ENCODE peak calls at places on chromosomes 13 and 19, in six cellular contexts. M, F, L, V, Q and X are unnamed samples.

GRCh38 chr13:44331912-44332840 is 41.4 kb upstream of the SERP2 start:
- DNase-seq in L (peak; percentile 22), Q (peak; percentile 56), F (peak; percentile 79), V (peak; percentile 77), M (peak; percentile 76), X (peak; percentile 91)

GRCh38 chr13:40979232-40979631 is 39.9 kb downstream of the ELF1 start:
- DNase-seq in M (no peak), V (no peak), Q (no peak), L (no peak), F (no peak), X (no peak)

GRCh38 chr19:40596608-40597328 is 4.4 kb upstream of the LTBP4 start:
- DNase-seq in V (peak; percentile 66), Q (peak; percentile 58), L (peak; percentile 63), M (peak; percentile 87), F (no peak), X (no peak)

GRCh38 chr13:99103536-99103935 is 97.1 kb upstream of the UBAC2 start:
- DNase-seq in F (no peak), V (no peak), M (no peak), L (no peak), Q (no peak), X (no peak)

GRCh38 chr19:39422020-39422419 is 9.6 kb downstream of the PLEKHG2 start:
- DNase-seq in V (no peak), Q (no peak), F (no peak), L (no peak), M (no peak), X (no peak)

GRCh38 chr19:47406711-47407416 is 12.5 kb downstream of the MEIS3 start:
- DNase-seq in F (no peak), L (peak; percentile 27), Q (no peak), V (no peak), M (no peak), X (no peak)

GRCh38 chr19:3386447-3387234 is 20.3 kb downstream of the NFIC start:
- DNase-seq in F (no peak), M (peak; percentile 50), V (no peak), L (no peak), Q (no peak), X (no peak)

GRCh38 chr13:103350147-103350546 is 283.9 kb upstream of the SLC10A2 start:
- DNase-seq in Q (no peak), M (no peak), L (no peak), F (no peak), V (no peak), X (no peak)

GRCh38 chr19:39299404-39299803 is 3.2 kb downstream of the IFNL1 start:
- DNase-seq in Q (no peak), F (no peak), M (no peak), L (no peak), V (no peak), X (no peak)

GRCh38 chr13:21361706-21362105 is 97.4 kb downstream of the ZDHHC20 start:
- DNase-seq in V (no peak), M (no peak), F (no peak), L (no peak), Q (no peak), X (no peak)

GRCh38 chr13:112842931-112843391 is 126.1 kb upstream of the MCF2L start:
- DNase-seq in F (no peak), L (no peak), M (no peak), Q (no peak), V (no peak), X (no peak)

GRCh38 chr19:13093407-13094284 is 9.0 kb downstream of the LYL1 start:
- DNase-seq in M (peak; percentile 88), Q (peak; percentile 86), V (peak; percentile 78), F (peak; percentile 80), L (peak; percentile 79), X (peak; percentile 43)

GRCh38 chr13:49859568-49859967 is 67.1 kb upstream of the KPNA3 start:
- DNase-seq in L (peak; percentile 16), F (no peak), M (peak; percentile 97), Q (peak; percentile 92), V (no peak), X (peak; percentile 87)

GRCh38 chr13:41767801-41768200 is 193.1 kb downstream of the VWA8 start:
- DNase-seq in V (no peak), Q (peak; percentile 22), F (no peak), L (no peak), M (peak; percentile 16), X (no peak)

GRCh38 chr13:96982672-96983071 is 11.6 kb downstream of the OXGR1 start:
- DNase-seq in V (no peak), Q (no peak), L (no peak), M (peak; percentile 8), F (no peak), X (no peak)